ENCODE peak calls at places on chromosomes 11 and 22, in ten cellular contexts. One of them, this sample, is unnamed.

GRCh38 chr11:134142536-134142935 is 73.7 kb downstream of the JAM3 start:
- DNase-seq in activated CD8-positive, alpha-beta memory T cell treated with anti-CD3 and anti-CD28 coated beads for 4 hours: no peak
- DNase-seq in A549: no peak
- DNase-seq in AG04449: no peak
- DNase-seq in effector memory CD8-positive, alpha-beta T cell: no peak
- DNase-seq in NCI-H1417: no peak
- DNase-seq in non-pigmented ciliary epithelial cell: no peak
- DNase-seq in fibroblast of the conjunctiva: no peak
- DNase-seq in right atrium auricular region: no peak
- DNase-seq in CD4-positive, alpha-beta T cell: no peak
- DNase-seq in this sample: no peak

GRCh38 chr11:45927332-45927683 is 4.9 kb downstream of the LARGE2 start:
- DNase-seq in activated CD8-positive, alpha-beta memory T cell treated with anti-CD3 and anti-CD28 coated beads for 4 hours: no peak
- DNase-seq in A549: no peak
- DNase-seq in AG04449: no peak
- DNase-seq in CD4-positive, alpha-beta T cell: no peak
- DNase-seq in effector memory CD8-positive, alpha-beta T cell: no peak
- DNase-seq in fibroblast of the conjunctiva: no peak
- DNase-seq in right atrium auricular region: no peak
- DNase-seq in NCI-H1417: no peak
- DNase-seq in non-pigmented ciliary epithelial cell: no peak
- DNase-seq in this sample: no peak

GRCh38 chr11:134340354-134340964 is 8.7 kb downstream of the GLB1L2 start:
- DNase-seq in effector memory CD8-positive, alpha-beta T cell: no peak
- DNase-seq in activated CD8-positive, alpha-beta memory T cell treated with anti-CD3 and anti-CD28 coated beads for 4 hours: no peak
- DNase-seq in NCI-H1417: peak; percentile 35
- DNase-seq in right atrium auricular region: no peak
- DNase-seq in AG04449: no peak
- DNase-seq in non-pigmented ciliary epithelial cell: no peak
- DNase-seq in A549: no peak
- DNase-seq in fibroblast of the conjunctiva: no peak
- DNase-seq in CD4-positive, alpha-beta T cell: no peak
- DNase-seq in this sample: no peak

GRCh38 chr22:38628444-38628843 is 27.7 kb downstream of the FAM227A start:
- DNase-seq in non-pigmented ciliary epithelial cell: no peak
- DNase-seq in effector memory CD8-positive, alpha-beta T cell: no peak
- DNase-seq in right atrium auricular region: no peak
- DNase-seq in A549: no peak
- DNase-seq in activated CD8-positive, alpha-beta memory T cell treated with anti-CD3 and anti-CD28 coated beads for 4 hours: no peak
- DNase-seq in AG04449: no peak
- DNase-seq in CD4-positive, alpha-beta T cell: no peak
- DNase-seq in fibroblast of the conjunctiva: no peak
- DNase-seq in NCI-H1417: no peak
- DNase-seq in this sample: no peak

GRCh38 chr11:69356703-69357457 is 62.9 kb downstream of the MYEOV start:
- DNase-seq in effector memory CD8-positive, alpha-beta T cell: no peak
- DNase-seq in right atrium auricular region: peak; percentile 47
- DNase-seq in AG04449: no peak
- DNase-seq in activated CD8-positive, alpha-beta memory T cell treated with anti-CD3 and anti-CD28 coated beads for 4 hours: no peak
- DNase-seq in CD4-positive, alpha-beta T cell: no peak
- DNase-seq in fibroblast of the conjunctiva: no peak
- DNase-seq in A549: no peak
- DNase-seq in NCI-H1417: no peak
- DNase-seq in non-pigmented ciliary epithelial cell: no peak
- DNase-seq in this sample: no peak

GRCh38 chr11:63918576-63919171 is 1.7 kb upstream of the RCOR2 start:
- DNase-seq in non-pigmented ciliary epithelial cell: no peak
- DNase-seq in NCI-H1417: peak; percentile 71
- DNase-seq in effector memory CD8-positive, alpha-beta T cell: no peak
- DNase-seq in fibroblast of the conjunctiva: no peak
- DNase-seq in activated CD8-positive, alpha-beta memory T cell treated with anti-CD3 and anti-CD28 coated beads for 4 hours: no peak
- DNase-seq in right atrium auricular region: no peak
- DNase-seq in CD4-positive, alpha-beta T cell: no peak
- DNase-seq in A549: no peak
- DNase-seq in AG04449: no peak
- DNase-seq in this sample: no peak

GRCh38 chr11:32839308-32839707 is 9.6 kb downstream of the PRRG4 start:
- DNase-seq in fibroblast of the conjunctiva: no peak
- DNase-seq in effector memory CD8-positive, alpha-beta T cell: no peak
- DNase-seq in NCI-H1417: no peak
- DNase-seq in right atrium auricular region: no peak
- DNase-seq in activated CD8-positive, alpha-beta memory T cell treated with anti-CD3 and anti-CD28 coated beads for 4 hours: no peak
- DNase-seq in non-pigmented ciliary epithelial cell: no peak
- DNase-seq in CD4-positive, alpha-beta T cell: no peak
- DNase-seq in A549: no peak
- DNase-seq in AG04449: no peak
- DNase-seq in this sample: no peak

GRCh38 chr11:69536406-69536805 is 54.9 kb downstream of the LINC01488 start:
- DNase-seq in effector memory CD8-positive, alpha-beta T cell: no peak
- DNase-seq in NCI-H1417: no peak
- DNase-seq in fibroblast of the conjunctiva: no peak
- DNase-seq in non-pigmented ciliary epithelial cell: no peak
- DNase-seq in AG04449: no peak
- DNase-seq in CD4-positive, alpha-beta T cell: no peak
- DNase-seq in A549: no peak
- DNase-seq in right atrium auricular region: no peak
- DNase-seq in activated CD8-positive, alpha-beta memory T cell treated with anti-CD3 and anti-CD28 coated beads for 4 hours: no peak
- DNase-seq in this sample: no peak

GRCh38 chr11:30128269-30128932 is 102.4 kb upstream of the FSHB start:
- DNase-seq in right atrium auricular region: no peak
- DNase-seq in AG04449: no peak
- DNase-seq in CD4-positive, alpha-beta T cell: no peak
- DNase-seq in fibroblast of the conjunctiva: peak; percentile 61
- DNase-seq in A549: peak; percentile 42
- DNase-seq in activated CD8-positive, alpha-beta memory T cell treated with anti-CD3 and anti-CD28 coated beads for 4 hours: no peak
- DNase-seq in NCI-H1417: peak; percentile 5
- DNase-seq in non-pigmented ciliary epithelial cell: no peak
- DNase-seq in effector memory CD8-positive, alpha-beta T cell: no peak
- DNase-seq in this sample: no peak

GRCh38 chr11:70637949-70638598 is 239.7 kb downstream of the CTTN start:
- DNase-seq in right atrium auricular region: no peak
- DNase-seq in CD4-positive, alpha-beta T cell: no peak
- DNase-seq in effector memory CD8-positive, alpha-beta T cell: no peak
- DNase-seq in NCI-H1417: no peak
- DNase-seq in activated CD8-positive, alpha-beta memory T cell treated with anti-CD3 and anti-CD28 coated beads for 4 hours: no peak
- DNase-seq in fibroblast of the conjunctiva: no peak
- DNase-seq in non-pigmented ciliary epithelial cell: no peak
- DNase-seq in AG04449: no peak
- DNase-seq in A549: no peak
- DNase-seq in this sample: no peak

GRCh38 chr22:29344137-29344536 is 28.6 kb upstream of the RASL10A start:
- DNase-seq in effector memory CD8-positive, alpha-beta T cell: no peak
- DNase-seq in A549: peak; percentile 28
- DNase-seq in non-pigmented ciliary epithelial cell: peak; percentile 87
- DNase-seq in fibroblast of the conjunctiva: peak; percentile 59
- DNase-seq in AG04449: peak; percentile 79
- DNase-seq in activated CD8-positive, alpha-beta memory T cell treated with anti-CD3 and anti-CD28 coated beads for 4 hours: no peak
- DNase-seq in NCI-H1417: peak; percentile 78
- DNase-seq in right atrium auricular region: no peak
- DNase-seq in CD4-positive, alpha-beta T cell: no peak
- DNase-seq in this sample: peak; percentile 76

GRCh38 chr11:8593935-8594909 is at the start of gene STK33:
- DNase-seq in non-pigmented ciliary epithelial cell: no peak
- DNase-seq in AG04449: no peak
- DNase-seq in right atrium auricular region: no peak
- DNase-seq in CD4-positive, alpha-beta T cell: no peak
- DNase-seq in effector memory CD8-positive, alpha-beta T cell: no peak
- DNase-seq in activated CD8-positive, alpha-beta memory T cell treated with anti-CD3 and anti-CD28 coated beads for 4 hours: no peak
- DNase-seq in A549: peak; percentile 50
- DNase-seq in fibroblast of the conjunctiva: no peak
- DNase-seq in NCI-H1417: peak; percentile 89
- DNase-seq in this sample: no peak

GRCh38 chr11:64447717-64448598 is 89.0 kb downstream of the RPS6KA4 start:
- DNase-seq in right atrium auricular region: no peak
- DNase-seq in A549: no peak
- DNase-seq in AG04449: no peak
- DNase-seq in fibroblast of the conjunctiva: no peak
- DNase-seq in effector memory CD8-positive, alpha-beta T cell: no peak
- DNase-seq in NCI-H1417: peak; percentile 55
- DNase-seq in activated CD8-positive, alpha-beta memory T cell treated with anti-CD3 and anti-CD28 coated beads for 4 hours: no peak
- DNase-seq in non-pigmented ciliary epithelial cell: no peak
- DNase-seq in CD4-positive, alpha-beta T cell: no peak
- DNase-seq in this sample: no peak

GRCh38 chr11:14124345-14124744 is 161.8 kb downstream of the SPON1 start:
- DNase-seq in non-pigmented ciliary epithelial cell: no peak
- DNase-seq in NCI-H1417: no peak
- DNase-seq in right atrium auricular region: no peak
- DNase-seq in activated CD8-positive, alpha-beta memory T cell treated with anti-CD3 and anti-CD28 coated beads for 4 hours: no peak
- DNase-seq in effector memory CD8-positive, alpha-beta T cell: no peak
- DNase-seq in fibroblast of the conjunctiva: no peak
- DNase-seq in AG04449: no peak
- DNase-seq in A549: no peak
- DNase-seq in CD4-positive, alpha-beta T cell: no peak
- DNase-seq in this sample: no peak

GRCh38 chr22:29663230-29663826 is 56.5 kb upstream of the CABP7 start:
- DNase-seq in NCI-H1417: no peak
- DNase-seq in A549: no peak
- DNase-seq in effector memory CD8-positive, alpha-beta T cell: no peak
- DNase-seq in AG04449: no peak
- DNase-seq in non-pigmented ciliary epithelial cell: no peak
- DNase-seq in activated CD8-positive, alpha-beta memory T cell treated with anti-CD3 and anti-CD28 coated beads for 4 hours: no peak
- DNase-seq in CD4-positive, alpha-beta T cell: no peak
- DNase-seq in fibroblast of the conjunctiva: no peak
- DNase-seq in right atrium auricular region: no peak
- DNase-seq in this sample: no peak

GRCh38 chr11:102382384-102382783 is 35.4 kb downstream of the BIRC2 start:
- DNase-seq in fibroblast of the conjunctiva: no peak
- DNase-seq in non-pigmented ciliary epithelial cell: no peak
- DNase-seq in CD4-positive, alpha-beta T cell: no peak
- DNase-seq in effector memory CD8-positive, alpha-beta T cell: no peak
- DNase-seq in NCI-H1417: no peak
- DNase-seq in A549: no peak
- DNase-seq in activated CD8-positive, alpha-beta memory T cell treated with anti-CD3 and anti-CD28 coated beads for 4 hours: no peak
- DNase-seq in right atrium auricular region: no peak
- DNase-seq in AG04449: no peak
- DNase-seq in this sample: no peak

GRCh38 chr11:18191376-18191775 is 18.7 kb downstream of the MRGPRX4 start:
- DNase-seq in AG04449: no peak
- DNase-seq in effector memory CD8-positive, alpha-beta T cell: no peak
- DNase-seq in non-pigmented ciliary epithelial cell: no peak
- DNase-seq in activated CD8-positive, alpha-beta memory T cell treated with anti-CD3 and anti-CD28 coated beads for 4 hours: no peak
- DNase-seq in right atrium auricular region: no peak
- DNase-seq in A549: no peak
- DNase-seq in CD4-positive, alpha-beta T cell: no peak
- DNase-seq in NCI-H1417: no peak
- DNase-seq in fibroblast of the conjunctiva: no peak
- DNase-seq in this sample: no peak

GRCh38 chr22:31288496-31289235 is 3.6 kb downstream of the PIK3IP1 start:
- DNase-seq in A549: no peak
- DNase-seq in CD4-positive, alpha-beta T cell: no peak
- DNase-seq in non-pigmented ciliary epithelial cell: no peak
- DNase-seq in activated CD8-positive, alpha-beta memory T cell treated with anti-CD3 and anti-CD28 coated beads for 4 hours: no peak
- DNase-seq in effector memory CD8-positive, alpha-beta T cell: no peak
- DNase-seq in NCI-H1417: no peak
- DNase-seq in right atrium auricular region: no peak
- DNase-seq in AG04449: no peak
- DNase-seq in fibroblast of the conjunctiva: no peak
- DNase-seq in this sample: no peak

GRCh38 chr11:32897103-32897502 is 4.5 kb downstream of the QSER1 start:
- DNase-seq in effector memory CD8-positive, alpha-beta T cell: no peak
- DNase-seq in CD4-positive, alpha-beta T cell: no peak
- DNase-seq in right atrium auricular region: no peak
- DNase-seq in non-pigmented ciliary epithelial cell: no peak
- DNase-seq in A549: no peak
- DNase-seq in AG04449: no peak
- DNase-seq in NCI-H1417: no peak
- DNase-seq in fibroblast of the conjunctiva: no peak
- DNase-seq in activated CD8-positive, alpha-beta memory T cell treated with anti-CD3 and anti-CD28 coated beads for 4 hours: no peak
- DNase-seq in this sample: no peak

GRCh38 chr11:75288846-75289760 is 48.5 kb downstream of the TPBGL start:
- DNase-seq in CD4-positive, alpha-beta T cell: no peak
- DNase-seq in A549: no peak
- DNase-seq in fibroblast of the conjunctiva: no peak
- DNase-seq in effector memory CD8-positive, alpha-beta T cell: no peak
- DNase-seq in NCI-H1417: no peak
- DNase-seq in right atrium auricular region: no peak
- DNase-seq in activated CD8-positive, alpha-beta memory T cell treated with anti-CD3 and anti-CD28 coated beads for 4 hours: no peak
- DNase-seq in non-pigmented ciliary epithelial cell: no peak
- DNase-seq in AG04449: no peak
- DNase-seq in this sample: no peak

GRCh38 chr11:118914178-118914918 is 11.4 kb downstream of the BCL9L start:
- DNase-seq in effector memory CD8-positive, alpha-beta T cell: peak; percentile 81
- DNase-seq in right atrium auricular region: no peak
- DNase-seq in CD4-positive, alpha-beta T cell: peak; percentile 82
- DNase-seq in NCI-H1417: peak; percentile 23
- DNase-seq in AG04449: no peak
- DNase-seq in non-pigmented ciliary epithelial cell: no peak
- DNase-seq in activated CD8-positive, alpha-beta memory T cell treated with anti-CD3 and anti-CD28 coated beads for 4 hours: no peak
- DNase-seq in fibroblast of the conjunctiva: no peak
- DNase-seq in A549: peak; percentile 48
- DNase-seq in this sample: no peak

GRCh38 chr22:49426618-49427266 is 400.9 kb downstream of the BRD1 start:
- DNase-seq in NCI-H1417: no peak
- DNase-seq in non-pigmented ciliary epithelial cell: no peak
- DNase-seq in AG04449: no peak
- DNase-seq in A549: no peak
- DNase-seq in right atrium auricular region: no peak
- DNase-seq in activated CD8-positive, alpha-beta memory T cell treated with anti-CD3 and anti-CD28 coated beads for 4 hours: no peak
- DNase-seq in fibroblast of the conjunctiva: no peak
- DNase-seq in CD4-positive, alpha-beta T cell: no peak
- DNase-seq in effector memory CD8-positive, alpha-beta T cell: no peak
- DNase-seq in this sample: no peak

GRCh38 chr22:44693145-44693544 is 8.9 kb upstream of the PRR5 start:
- DNase-seq in CD4-positive, alpha-beta T cell: no peak
- DNase-seq in non-pigmented ciliary epithelial cell: no peak
- DNase-seq in AG04449: no peak
- DNase-seq in activated CD8-positive, alpha-beta memory T cell treated with anti-CD3 and anti-CD28 coated beads for 4 hours: no peak
- DNase-seq in NCI-H1417: no peak
- DNase-seq in fibroblast of the conjunctiva: no peak
- DNase-seq in effector memory CD8-positive, alpha-beta T cell: no peak
- DNase-seq in A549: no peak
- DNase-seq in right atrium auricular region: no peak
- DNase-seq in this sample: no peak

GRCh38 chr11:66701432-66702240 is 23.9 kb upstream of the RBM4B start:
- DNase-seq in non-pigmented ciliary epithelial cell: no peak
- DNase-seq in CD4-positive, alpha-beta T cell: no peak
- DNase-seq in NCI-H1417: no peak
- DNase-seq in effector memory CD8-positive, alpha-beta T cell: no peak
- DNase-seq in fibroblast of the conjunctiva: no peak
- DNase-seq in A549: no peak
- DNase-seq in right atrium auricular region: no peak
- DNase-seq in AG04449: no peak
- DNase-seq in activated CD8-positive, alpha-beta memory T cell treated with anti-CD3 and anti-CD28 coated beads for 4 hours: no peak
- DNase-seq in this sample: no peak

This sample was measured in epithelial cell of proximal tubule.